ENCODE peak calls at places on chromosomes 2 and 18, in ten cellular contexts. One of them, this sample, is unnamed. For H3K36me3, the result is how much of the 10 kb centered on the place peaks cover.

GRCh38 chr2:30301551-30301950 is 70.2 kb downstream of the LBH start:
- DNase-seq in cardiac muscle cell: no peak
- DNase-seq in GM23338: peak
- DNase-seq in psoas muscle: no peak
- DNase-seq in testis: no peak
- DNase-seq in pancreas: no peak
- DNase-seq in heart left ventricle: no peak
- DNase-seq in DND-41: no peak
- DNase-seq in WERI-Rb-1: no peak
- DNase-seq in stomach: no peak
- DNase-seq in this sample: no peak

GRCh38 chr2:230161180-230161579 is 58.6 kb downstream of the SP110 start:
- DNase-seq in cardiac muscle cell: no peak
- DNase-seq in GM23338: no peak
- DNase-seq in psoas muscle: no peak
- DNase-seq in testis: no peak
- DNase-seq in pancreas: no peak
- DNase-seq in heart left ventricle: no peak
- DNase-seq in DND-41: no peak
- DNase-seq in WERI-Rb-1: no peak
- DNase-seq in stomach: no peak
- DNase-seq in this sample: no peak

GRCh38 chr2:77005522-77005921 is 516.7 kb downstream of the LRRTM4 start:
- DNase-seq in cardiac muscle cell: no peak
- DNase-seq in GM23338: no peak
- DNase-seq in psoas muscle: no peak
- DNase-seq in testis: no peak
- DNase-seq in pancreas: no peak
- DNase-seq in heart left ventricle: no peak
- DNase-seq in DND-41: no peak
- DNase-seq in WERI-Rb-1: no peak
- DNase-seq in stomach: no peak
- DNase-seq in this sample: no peak

GRCh38 chr2:44542520-44542919 is 180.8 kb downstream of the CAMKMT start:
- DNase-seq in cardiac muscle cell: no peak
- DNase-seq in GM23338: no peak
- DNase-seq in psoas muscle: no peak
- DNase-seq in testis: no peak
- DNase-seq in pancreas: no peak
- DNase-seq in heart left ventricle: no peak
- DNase-seq in DND-41: no peak
- DNase-seq in WERI-Rb-1: no peak
- DNase-seq in stomach: no peak
- DNase-seq in this sample: no peak

GRCh38 chr2:232386740-232387450 is 8.3 kb downstream of the ALPP start:
- DNase-seq in cardiac muscle cell: peak
- DNase-seq in GM23338: peak
- DNase-seq in psoas muscle: no peak
- DNase-seq in testis: peak
- DNase-seq in pancreas: peak
- DNase-seq in heart left ventricle: no peak
- DNase-seq in DND-41: no peak
- DNase-seq in WERI-Rb-1: peak
- DNase-seq in stomach: no peak
- DNase-seq in this sample: peak

GRCh38 chr18:69752737-69753380 is 194.8 kb downstream of the CD226 start:
- DNase-seq in cardiac muscle cell: no peak
- DNase-seq in GM23338: no peak
- DNase-seq in psoas muscle: no peak
- DNase-seq in testis: no peak
- DNase-seq in pancreas: no peak
- DNase-seq in heart left ventricle: no peak
- DNase-seq in DND-41: no peak
- DNase-seq in WERI-Rb-1: no peak
- DNase-seq in stomach: no peak
- DNase-seq in this sample: no peak

GRCh38 chr2:159905901-159906300 is 107.9 kb upstream of the CD302 start:
- DNase-seq in cardiac muscle cell: no peak
- DNase-seq in GM23338: no peak
- DNase-seq in psoas muscle: no peak
- DNase-seq in testis: no peak
- DNase-seq in pancreas: no peak
- DNase-seq in heart left ventricle: no peak
- DNase-seq in DND-41: no peak
- DNase-seq in WERI-Rb-1: no peak
- DNase-seq in stomach: no peak
- DNase-seq in this sample: no peak

GRCh38 chr2:174485763-174486613 is 841 bp downstream of the GPR155 start:
- DNase-seq in cardiac muscle cell: peak
- DNase-seq in GM23338: peak
- DNase-seq in psoas muscle: no peak
- DNase-seq in testis: peak
- DNase-seq in pancreas: peak
- DNase-seq in heart left ventricle: peak
- DNase-seq in DND-41: peak
- DNase-seq in WERI-Rb-1: no peak
- DNase-seq in stomach: peak
- DNase-seq in this sample: peak

GRCh38 chr18:72830109-72830508 is 37.7 kb downstream of the NETO1 start:
- DNase-seq in cardiac muscle cell: peak
- DNase-seq in GM23338: peak
- DNase-seq in psoas muscle: no peak
- DNase-seq in testis: peak
- DNase-seq in pancreas: no peak
- DNase-seq in heart left ventricle: peak
- DNase-seq in DND-41: peak
- DNase-seq in WERI-Rb-1: no peak
- DNase-seq in stomach: no peak
- DNase-seq in this sample: no peak

GRCh38 chr2:168198476-168199192 is 48.8 kb downstream of the STK39 start:
- DNase-seq in cardiac muscle cell: no peak
- DNase-seq in GM23338: no peak
- DNase-seq in psoas muscle: no peak
- DNase-seq in testis: no peak
- DNase-seq in pancreas: no peak
- DNase-seq in heart left ventricle: no peak
- DNase-seq in DND-41: no peak
- DNase-seq in WERI-Rb-1: no peak
- DNase-seq in stomach: no peak
- DNase-seq in this sample: no peak

GRCh38 chr2:241695676-241696075 is 6.2 kb upstream of the ING5 start:
- DNase-seq in cardiac muscle cell: no peak
- DNase-seq in GM23338: no peak
- DNase-seq in psoas muscle: no peak
- DNase-seq in testis: no peak
- DNase-seq in pancreas: no peak
- DNase-seq in heart left ventricle: no peak
- DNase-seq in DND-41: no peak
- DNase-seq in WERI-Rb-1: no peak
- DNase-seq in stomach: no peak
- DNase-seq in this sample: no peak

GRCh38 chr2:53787255-53787910 is 539 bp downstream of the ERLEC1 start:
- DNase-seq in cardiac muscle cell: peak
- DNase-seq in GM23338: peak
- DNase-seq in psoas muscle: no peak
- DNase-seq in testis: no peak
- DNase-seq in pancreas: no peak
- DNase-seq in heart left ventricle: no peak
- DNase-seq in DND-41: no peak
- DNase-seq in WERI-Rb-1: no peak
- DNase-seq in stomach: no peak
- DNase-seq in this sample: no peak

GRCh38 chr2:42051168-42052125 is 3.6 kb downstream of the PKDCC start:
- DNase-seq in cardiac muscle cell: no peak
- DNase-seq in GM23338: no peak
- DNase-seq in psoas muscle: no peak
- DNase-seq in testis: no peak
- DNase-seq in pancreas: peak
- DNase-seq in heart left ventricle: peak
- DNase-seq in DND-41: no peak
- DNase-seq in WERI-Rb-1: no peak
- DNase-seq in stomach: no peak
- DNase-seq in this sample: no peak

GRCh38 chr2:43340945-43341356 is 114.5 kb upstream of the ZFP36L2 start:
- DNase-seq in cardiac muscle cell: no peak
- DNase-seq in GM23338: no peak
- DNase-seq in psoas muscle: no peak
- DNase-seq in testis: no peak
- DNase-seq in pancreas: no peak
- DNase-seq in heart left ventricle: no peak
- DNase-seq in DND-41: no peak
- DNase-seq in WERI-Rb-1: no peak
- DNase-seq in stomach: no peak
- DNase-seq in this sample: no peak

GRCh38 chr2:8432712-8433336 is 249.0 kb upstream of the ID2 start:
- DNase-seq in cardiac muscle cell: no peak
- DNase-seq in GM23338: no peak
- DNase-seq in psoas muscle: no peak
- DNase-seq in testis: no peak
- DNase-seq in pancreas: no peak
- DNase-seq in heart left ventricle: no peak
- DNase-seq in DND-41: no peak
- DNase-seq in WERI-Rb-1: no peak
- DNase-seq in stomach: no peak
- DNase-seq in this sample: no peak

GRCh38 chr2:187552959-187553681 is 1.1 kb downstream of the TFPI start:
- DNase-seq in cardiac muscle cell: no peak
- DNase-seq in GM23338: no peak
- DNase-seq in psoas muscle: no peak
- DNase-seq in testis: no peak
- DNase-seq in pancreas: no peak
- DNase-seq in heart left ventricle: no peak
- DNase-seq in DND-41: no peak
- DNase-seq in WERI-Rb-1: no peak
- DNase-seq in stomach: no peak
- DNase-seq in this sample: no peak

GRCh38 chr2:70094171-70094977 is 7.1 kb downstream of the PCBP1 start:
- DNase-seq in cardiac muscle cell: no peak
- DNase-seq in GM23338: no peak
- DNase-seq in psoas muscle: no peak
- DNase-seq in testis: no peak
- DNase-seq in pancreas: no peak
- DNase-seq in heart left ventricle: no peak
- DNase-seq in DND-41: no peak
- DNase-seq in WERI-Rb-1: no peak
- DNase-seq in stomach: no peak
- DNase-seq in this sample: peak

GRCh38 chr2:217714268-217714643 is 288.5 kb downstream of the TNS1 start:
- DNase-seq in cardiac muscle cell: no peak
- DNase-seq in GM23338: no peak
- DNase-seq in psoas muscle: peak
- DNase-seq in testis: peak
- DNase-seq in pancreas: no peak
- DNase-seq in heart left ventricle: peak
- DNase-seq in DND-41: no peak
- DNase-seq in WERI-Rb-1: no peak
- DNase-seq in stomach: no peak
- DNase-seq in this sample: peak

GRCh38 chr18:966095-967036 is 61.7 kb downstream of the ADCYAP1 start:
- DNase-seq in cardiac muscle cell: no peak
- DNase-seq in GM23338: no peak
- DNase-seq in psoas muscle: no peak
- DNase-seq in testis: no peak
- DNase-seq in pancreas: no peak
- DNase-seq in heart left ventricle: no peak
- DNase-seq in DND-41: peak
- DNase-seq in WERI-Rb-1: no peak
- DNase-seq in stomach: no peak
- DNase-seq in this sample: no peak
- H3K27ac ChIP-seq in cardiac muscle cell: no peak
- H3K27ac ChIP-seq in GM23338: no peak
- H3K27ac ChIP-seq in psoas muscle: no peak
- H3K27ac ChIP-seq in testis: no peak
- H3K27ac ChIP-seq in pancreas: no peak
- H3K27ac ChIP-seq in heart left ventricle: no peak
- H3K27ac ChIP-seq in DND-41: peak
- H3K27ac ChIP-seq in WERI-Rb-1: no peak
- H3K27ac ChIP-seq in stomach: no peak
- H3K27ac ChIP-seq in this sample: no peak

GRCh38 chr2:144403940-144404339 is 116.0 kb downstream of the ZEB2 start:
- DNase-seq in cardiac muscle cell: no peak
- DNase-seq in GM23338: no peak
- DNase-seq in psoas muscle: peak
- DNase-seq in testis: peak
- DNase-seq in pancreas: no peak
- DNase-seq in heart left ventricle: peak
- DNase-seq in DND-41: no peak
- DNase-seq in WERI-Rb-1: peak
- DNase-seq in stomach: no peak
- DNase-seq in this sample: peak
- H3K36me3 ChIP-seq in cardiac muscle cell: under half
- H3K36me3 ChIP-seq in GM23338: under half
- H3K36me3 ChIP-seq in psoas muscle: under half
- H3K36me3 ChIP-seq in testis: under half
- H3K36me3 ChIP-seq in pancreas: under half
- H3K36me3 ChIP-seq in heart left ventricle: half or more
- H3K36me3 ChIP-seq in DND-41: under half
- H3K36me3 ChIP-seq in WERI-Rb-1: under half
- H3K36me3 ChIP-seq in stomach: under half
- H3K36me3 ChIP-seq in this sample: under half

DNA sequence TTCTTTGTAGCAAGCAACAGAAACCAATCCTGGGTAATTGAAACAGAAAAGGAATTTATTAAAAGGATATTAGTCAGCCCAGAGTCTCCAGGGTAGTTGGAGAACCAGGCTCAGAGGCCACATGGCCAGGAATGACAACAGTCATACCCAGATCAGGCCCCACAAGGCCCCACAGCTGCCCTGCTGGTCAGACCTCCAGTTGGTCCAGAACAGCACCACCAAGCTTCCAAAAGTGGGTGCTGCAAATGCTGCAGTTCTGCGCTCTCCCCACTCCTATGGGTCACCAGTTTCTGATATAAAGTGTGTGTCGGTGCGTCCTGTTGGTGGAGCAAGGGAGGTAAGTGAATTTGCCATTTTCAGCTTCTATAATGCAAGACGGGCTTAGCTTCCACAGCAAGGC is 29.9 kb downstream of the KLHL29 start:
- DNase-seq in cardiac muscle cell: no peak
- DNase-seq in GM23338: peak
- DNase-seq in psoas muscle: no peak
- DNase-seq in testis: no peak
- DNase-seq in pancreas: no peak
- DNase-seq in heart left ventricle: no peak
- DNase-seq in DND-41: no peak
- DNase-seq in WERI-Rb-1: peak
- DNase-seq in stomach: no peak
- DNase-seq in this sample: no peak
- TF ChIP-seq CTCF in cardiac muscle cell: no peak
- TF ChIP-seq CTCF in GM23338: peak
- TF ChIP-seq CTCF in psoas muscle: no peak
- TF ChIP-seq CTCF in testis: no peak
- TF ChIP-seq CTCF in pancreas: no peak
- TF ChIP-seq CTCF in heart left ventricle: no peak
- TF ChIP-seq CTCF in DND-41: peak
- TF ChIP-seq CTCF in WERI-Rb-1: peak
- TF ChIP-seq CTCF in stomach: no peak
- TF ChIP-seq CTCF in this sample: no peak

DNA sequence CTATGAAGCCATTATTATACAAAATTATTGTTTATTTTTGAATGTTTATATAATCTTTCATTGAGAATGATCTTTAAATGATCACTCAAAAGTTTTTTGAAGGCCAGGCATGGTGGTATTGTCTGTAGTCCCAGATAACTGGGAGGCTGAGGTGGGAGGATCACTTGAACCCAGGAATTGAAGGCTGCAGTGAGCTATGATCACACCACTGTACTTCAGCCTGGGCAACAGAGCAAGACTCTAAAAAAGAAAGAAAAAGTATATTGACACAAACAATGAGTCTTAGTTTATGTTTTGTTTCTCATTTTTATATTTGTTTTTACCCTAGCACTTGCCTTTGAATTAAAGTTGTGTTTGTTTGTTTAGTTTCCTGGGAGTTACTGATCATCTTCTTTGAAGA is 2.3 kb downstream of the TWSG1 start:
- DNase-seq in cardiac muscle cell: no peak
- DNase-seq in GM23338: no peak
- DNase-seq in psoas muscle: no peak
- DNase-seq in testis: no peak
- DNase-seq in pancreas: no peak
- DNase-seq in heart left ventricle: no peak
- DNase-seq in DND-41: no peak
- DNase-seq in WERI-Rb-1: no peak
- DNase-seq in stomach: no peak
- DNase-seq in this sample: no peak
- H3K27ac ChIP-seq in cardiac muscle cell: no peak
- H3K27ac ChIP-seq in GM23338: no peak
- H3K27ac ChIP-seq in psoas muscle: no peak
- H3K27ac ChIP-seq in testis: no peak
- H3K27ac ChIP-seq in pancreas: no peak
- H3K27ac ChIP-seq in heart left ventricle: no peak
- H3K27ac ChIP-seq in DND-41: no peak
- H3K27ac ChIP-seq in WERI-Rb-1: no peak
- H3K27ac ChIP-seq in stomach: no peak
- H3K27ac ChIP-seq in this sample: no peak

This sample was measured in right lobe of liver.